ENCODE peak calls at places on chromosomes 7 and 10, in eight cellular contexts. H is CD4-positive, alpha-beta T cell; J is ovary; M is neural crest cell; Y is AG09319; U is AG10803; P is sigmoid colon; N is K562. K is an unnamed sample.
A peak's percentile ranks its signal among the peaks of the same experiment; 100 is the strongest.

GRCh38 chr10:71868192-71868697 is 17.2 kb upstream of the PSAP start:
- DNase-seq in H (no peak), J (no peak), M (no peak), Y (no peak), U (peak; percentile 83), P (peak; percentile 83), N (peak; percentile 63), K (peak; percentile 92)

GRCh38 chr10:131453772-131454634 is 142.5 kb upstream of the TCERG1L start:
- DNase-seq in H (peak; percentile 24), J (peak; percentile 84), M (peak; percentile 96), Y (no peak), U (no peak), P (no peak), N (peak; percentile 65), K (peak; percentile 7)

GRCh38 chr10:14025790-14026189 is 304.9 kb downstream of the FRMD4A start:
- DNase-seq in H (no peak), J (no peak), M (no peak), Y (no peak), U (no peak), P (no peak), N (no peak), K (no peak)

GRCh38 chr10:16689227-16689626 is 128.0 kb downstream of the RSU1 start:
- DNase-seq in H (no peak), J (no peak), M (no peak), Y (no peak), U (peak; percentile 12), P (no peak), N (no peak), K (no peak)

GRCh38 chr10:59536576-59537014 is 173.1 kb downstream of the SLC16A9 start:
- DNase-seq in H (no peak), J (peak; percentile 18), M (no peak), Y (no peak), U (no peak), P (peak; percentile 70), N (no peak), K (peak; percentile 31)

GRCh38 chr10:126904807-126905686 is at the start of gene DOCK1:
- DNase-seq in H (no peak), J (peak; percentile 47), M (peak; percentile 61), Y (peak; percentile 24), U (peak; percentile 74), P (peak; percentile 83), N (no peak), K (peak; percentile 65)

GRCh38 chr10:76738991-76739390 is 898.6 kb downstream of the KCNMA1 start:
- DNase-seq in H (no peak), J (no peak), M (no peak), Y (no peak), U (no peak), P (no peak), N (no peak), K (no peak)

GRCh38 chr7:157702311-157703023 is 365.7 kb downstream of the DNAJB6 start:
- DNase-seq in H (no peak), J (no peak), M (no peak), Y (no peak), U (no peak), P (peak; percentile 24), N (no peak), K (no peak)

GRCh38 chr7:103640031-103640779 is 194.2 kb upstream of the SLC26A5 start:
- DNase-seq in H (no peak), J (no peak), M (no peak), Y (no peak), U (peak; percentile 70), P (no peak), N (no peak), K (peak; percentile 57)

GRCh38 chr10:113475381-113475807 is 77.5 kb upstream of the HABP2 start:
- DNase-seq in H (no peak), J (no peak), M (no peak), Y (peak; percentile 83), U (peak; percentile 100), P (no peak), N (no peak), K (no peak)

GRCh38 chr7:54811016-54811924 is 52.3 kb upstream of the SEC61G start:
- DNase-seq in H (no peak), J (no peak), M (no peak), Y (peak; percentile 74), U (peak; percentile 78), P (no peak), N (no peak), K (peak; percentile 85)

GRCh38 chr7:45575501-45576248 is 1.5 kb downstream of the ADCY1 start:
- DNase-seq in H (no peak), J (no peak), M (no peak), Y (no peak), U (no peak), P (peak; percentile 35), N (no peak), K (no peak)

GRCh38 chr10:98403812-98404504 is 11.0 kb downstream of the PYROXD2 start:
- DNase-seq in H (no peak), J (no peak), M (no peak), Y (no peak), U (peak; percentile 26), P (no peak), N (no peak), K (no peak)

GRCh38 chr10:48199580-48200377 is 74.7 kb downstream of the FRMPD2 start:
- DNase-seq in H (no peak), J (no peak), M (no peak), Y (peak; percentile 52), U (peak; percentile 86), P (no peak), N (no peak), K (peak; percentile 88)

GRCh38 chr10:119933179-119933578 is 40.6 kb downstream of the SEC23IP start:
- DNase-seq in H (no peak), J (no peak), M (no peak), Y (no peak), U (no peak), P (no peak), N (no peak), K (no peak)

GRCh38 chr7:29237483-29237882 is 42.9 kb downstream of the CHN2 start:
- DNase-seq in H (no peak), J (no peak), M (no peak), Y (no peak), U (no peak), P (no peak), N (no peak), K (no peak)

GRCh38 chr10:80204193-80204714 is 1.1 kb downstream of the ANXA11 start:
- DNase-seq in H (no peak), J (no peak), M (no peak), Y (no peak), U (no peak), P (no peak), N (no peak), K (peak; percentile 61)

GRCh38 chr10:89204621-89205020 is 2.5 kb downstream of the CH25H start:
- DNase-seq in H (no peak), J (no peak), M (no peak), Y (no peak), U (no peak), P (no peak), N (no peak), K (no peak)

GRCh38 chr7:83410989-83411591 is 237.8 kb downstream of the SEMA3E start:
- DNase-seq in H (no peak), J (no peak), M (peak; percentile 18), Y (peak; percentile 31), U (peak; percentile 68), P (no peak), N (peak; percentile 16), K (peak; percentile 71)

GRCh38 chr10:48526371-48526821 is 78.5 kb downstream of the ARHGAP22 start:
- DNase-seq in H (no peak), J (no peak), M (no peak), Y (peak; percentile 44), U (peak; percentile 88), P (no peak), N (no peak), K (peak; percentile 95)

GRCh38 chr7:137818036-137818435 is 28.7 kb downstream of the DGKI start:
- DNase-seq in H (no peak), J (no peak), M (no peak), Y (peak; percentile 25), U (no peak), P (no peak), N (no peak), K (peak; percentile 77)

GRCh38 chr7:94529516-94529915 is 19.9 kb downstream of the CASD1 start:
- DNase-seq in H (no peak), J (no peak), M (no peak), Y (no peak), U (peak; percentile 77), P (no peak), N (no peak), K (peak; percentile 47)

GRCh38 chr7:130814753-130815152 is 80.7 kb upstream of the KLF14 start:
- DNase-seq in H (no peak), J (no peak), M (no peak), Y (peak; percentile 7), U (peak; percentile 52), P (no peak), N (no peak), K (peak; percentile 24)
- TF ChIP-seq CTCF in H (peak; percentile 20), J (no peak), M (peak; percentile 48), Y (peak; percentile 57), U (peak; percentile 68), P (no peak), N (peak; percentile 38), K (peak; percentile 48)

DNA sequence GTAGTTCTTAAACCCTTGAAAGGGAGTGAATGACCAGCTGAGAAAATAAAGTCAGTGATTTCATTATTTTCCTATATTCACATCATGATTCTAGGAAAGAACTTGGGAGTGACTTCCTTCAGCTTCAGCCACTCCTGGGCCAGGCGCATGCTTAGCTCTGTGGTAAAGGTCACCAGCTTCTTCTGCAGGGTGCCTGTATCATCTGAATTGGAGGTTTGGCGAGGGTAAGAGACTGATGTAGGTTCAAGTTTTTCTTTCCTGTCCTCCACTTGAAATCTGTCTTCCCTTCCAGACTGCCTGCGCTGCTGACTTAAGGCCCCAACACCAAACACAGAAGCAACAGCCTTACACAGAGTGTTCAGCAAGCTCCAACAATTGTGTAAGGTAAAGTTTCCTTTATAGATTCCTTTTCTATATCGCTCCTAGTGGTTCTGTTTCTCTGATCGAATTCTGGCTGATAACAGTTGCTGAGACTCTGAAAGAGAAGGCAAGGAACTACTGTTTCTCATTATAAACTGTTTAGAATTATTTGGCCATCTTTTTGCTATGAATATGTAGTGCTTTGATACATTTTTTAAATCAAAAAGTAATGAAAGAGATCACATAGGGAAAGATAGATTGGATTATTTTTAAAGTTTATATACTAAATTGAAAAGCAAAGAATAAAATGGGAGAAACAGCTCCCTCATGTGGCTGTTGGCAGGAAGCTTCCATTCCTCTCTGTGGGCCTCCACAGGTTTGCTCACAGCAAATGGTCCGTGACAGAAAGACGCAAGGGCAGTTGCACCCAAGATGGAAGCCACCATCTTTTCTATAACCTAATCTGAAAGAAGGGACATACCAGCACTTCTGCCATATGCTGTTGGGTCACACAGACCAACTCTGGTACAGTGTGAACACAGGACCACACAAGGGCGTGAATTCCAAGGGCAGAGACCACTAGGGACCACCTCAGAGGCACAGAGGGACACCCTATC is 14.0 kb downstream of the GATAD1 start:
- DNase-seq in H (no peak), J (no peak), M (peak; percentile 28), Y (no peak), U (peak; percentile 31), P (no peak), N (peak; percentile 68), K (peak; percentile 64)
- TF ChIP-seq CTCF in H (peak; percentile 79), J (no peak), M (peak; percentile 85), Y (peak; percentile 80), U (peak; percentile 83), P (peak; percentile 47), N (peak; percentile 92), K (peak; percentile 77)

GRCh38 chr7:95586951-95587301 is 9.4 kb downstream of the PDK4 start:
- DNase-seq in H (no peak), J (no peak), M (no peak), Y (no peak), U (no peak), P (no peak), N (no peak), K (no peak)
- TF ChIP-seq CTCF in H (no peak), J (no peak), M (no peak), Y (no peak), U (no peak), P (no peak), N (no peak), K (no peak)

GRCh38 chr10:32445740-32446615 is at the start of gene CCDC7:
- DNase-seq in H (peak; percentile 81), J (peak; percentile 76), M (peak; percentile 69), Y (peak; percentile 67), U (peak; percentile 87), P (peak; percentile 91), N (peak; percentile 83), K (peak; percentile 91)
- TF ChIP-seq CTCF in H (peak; percentile 64), J (peak; percentile 50), M (peak; percentile 44), Y (peak; percentile 37), U (peak; percentile 45), P (peak; percentile 46), N (peak; percentile 61), K (peak; percentile 42)